ENCODE peak calls at places on chromosomes 5 and 9, in nine cellular contexts. D, F, P, V, M, S, H, Q and G are unnamed samples.

GRCh38 chr5:6274846-6275543 is 103.4 kb downstream of the MED10 start:
- DNase-seq in F (no peak), Q (no peak), V (no peak), D (no peak), M (peak; percentile 45), P (no peak), H (no peak), S (no peak), G (no peak)

GRCh38 chr9:35681341-35682002 is 7.7 kb downstream of the CA9 start:
- DNase-seq in M (no peak), D (no peak), V (no peak), P (no peak), F (peak; percentile 42), Q (no peak), H (no peak), S (peak; percentile 32), G (no peak)

GRCh38 chr9:6631207-6631512 is 14.4 kb downstream of the GLDC start:
- DNase-seq in H (no peak), Q (no peak), P (no peak), S (no peak), F (no peak), V (no peak), D (no peak), M (no peak), G (no peak)

GRCh38 chr9:31807574-31808256 is 576.7 kb upstream of the ACO1 start:
- DNase-seq in H (no peak), F (no peak), S (no peak), Q (peak; percentile 73), M (peak; percentile 19), D (no peak), V (no peak), P (no peak), G (no peak)

GRCh38 chr9:113963017-113963620 is 87.0 kb downstream of the ZNF618 start:
- DNase-seq in D (peak; percentile 67), V (no peak), H (no peak), P (peak; percentile 70), F (peak; percentile 81), S (peak; percentile 75), Q (peak; percentile 86), M (peak; percentile 62), G (no peak)

GRCh38 chr5:150946351-150946905 is 41.6 kb upstream of the ZNF300 start:
- DNase-seq in H (no peak), M (no peak), F (peak; percentile 94), Q (no peak), V (peak; percentile 75), S (peak; percentile 93), D (peak; percentile 91), P (peak; percentile 88), G (peak; percentile 56)

GRCh38 chr9:14838701-14839100 is 71.5 kb downstream of the FREM1 start:
- DNase-seq in M (no peak), V (no peak), Q (no peak), H (no peak), S (no peak), F (no peak), P (no peak), D (no peak), G (no peak)

GRCh38 chr5:152529456-152529855 is 124.4 kb upstream of the NMUR2 start:
- DNase-seq in F (no peak), Q (peak; percentile 79), D (no peak), V (no peak), M (no peak), S (no peak), P (no peak), H (no peak), G (no peak)

GRCh38 chr5:177275883-177276282 is 27.6 kb downstream of the RAB24 start:
- DNase-seq in Q (no peak), H (no peak), V (no peak), D (no peak), M (no peak), F (no peak), P (no peak), S (no peak), G (no peak)

GRCh38 chr5:68290260-68290674 is 74.7 kb downstream of the PIK3R1 start:
- DNase-seq in D (peak; percentile 56), P (peak; percentile 51), Q (no peak), V (no peak), S (peak; percentile 59), F (peak; percentile 52), M (no peak), H (no peak), G (no peak)

GRCh38 chr9:75087279-75087823 is 604 bp downstream of the NMRK1 start:
- DNase-seq in D (peak; percentile 49), F (peak; percentile 55), S (peak; percentile 63), M (peak; percentile 72), Q (peak; percentile 69), P (peak; percentile 74), H (no peak), V (no peak), G (no peak)

GRCh38 chr5:141691867-141692532 is 10.0 kb upstream of the ARAP3 start:
- DNase-seq in M (peak; percentile 81), Q (peak; percentile 84), P (peak; percentile 86), F (peak; percentile 81), V (peak; percentile 88), H (no peak), S (peak; percentile 79), D (peak; percentile 64), G (no peak)

GRCh38 chr9:117466111-117466510 is 51.3 kb upstream of the ASTN2 start:
- DNase-seq in H (no peak), P (no peak), S (no peak), M (no peak), D (no peak), V (no peak), F (no peak), Q (no peak), G (no peak)

GRCh38 chr5:31416547-31416946 is 115.3 kb downstream of the DROSHA start:
- DNase-seq in P (no peak), M (no peak), D (no peak), H (no peak), F (no peak), S (no peak), Q (no peak), V (no peak), G (no peak)

GRCh38 chr5:31412324-31412723 is 119.6 kb downstream of the DROSHA start:
- DNase-seq in M (no peak), P (no peak), F (peak; percentile 27), Q (no peak), H (no peak), D (peak; percentile 17), V (no peak), S (peak; percentile 31), G (no peak)

GRCh38 chr5:31413030-31413812 is 118.7 kb downstream of the DROSHA start:
- DNase-seq in H (no peak), M (no peak), S (no peak), V (no peak), Q (no peak), D (no peak), F (no peak), P (no peak), G (no peak)

GRCh38 chr5:31410089-31410488 is 121.8 kb downstream of the DROSHA start:
- DNase-seq in D (no peak), Q (no peak), M (no peak), H (no peak), S (no peak), P (no peak), F (no peak), V (no peak), G (no peak)

GRCh38 chr5:31415009-31415923 is 116.6 kb downstream of the DROSHA start:
- DNase-seq in P (no peak), M (no peak), S (peak; percentile 19), Q (no peak), D (no peak), F (no peak), V (no peak), H (no peak), G (no peak)
- TF ChIP-seq CTCF in P (no peak), M (no peak), S (no peak), Q (peak; percentile 4), D (no peak), F (no peak), V (no peak), H (no peak), G (no peak)

DNA sequence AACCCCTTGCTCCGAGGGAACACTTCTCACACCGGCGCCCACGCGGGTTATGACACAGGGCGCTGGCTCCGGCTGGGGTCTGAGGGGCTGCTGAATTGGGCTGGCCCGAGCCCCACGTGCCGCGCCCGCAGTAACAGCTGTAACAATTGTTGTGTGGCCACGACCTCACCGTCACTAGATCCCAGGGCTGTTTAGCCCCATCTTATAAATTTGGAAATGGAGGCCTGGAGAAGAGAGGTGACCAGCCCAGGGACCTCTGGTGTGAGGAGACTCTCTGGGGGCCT is 2.0 kb downstream of the EGFL7 start:
- DNase-seq in P (no peak), D (no peak), M (no peak), F (no peak), V (no peak), Q (peak; percentile 42), S (no peak), H (no peak), G (no peak)
- H3K4me3 ChIP-seq in P (no peak overlapping the region), D (no peak overlapping the region), M (no peak overlapping the region), F (no peak overlapping the region), V (peak overlapping the region; percentile 47), Q (peak overlapping the region; percentile 53), S (peak overlapping the region; percentile 56), H (no peak overlapping the region), G (no peak overlapping the region)

GRCh38 chr5:133487093-133487492 is 125.2 kb downstream of the FSTL4 start:
- DNase-seq in D (no peak), F (no peak), H (no peak), V (no peak), S (no peak), Q (no peak), P (no peak), M (no peak), G (no peak)

GRCh38 chr5:133485468-133485867 is 126.9 kb downstream of the FSTL4 start:
- DNase-seq in M (no peak), Q (no peak), S (no peak), P (no peak), V (no peak), H (no peak), F (no peak), D (no peak), G (no peak)

GRCh38 chr5:133489632-133490031 is 122.7 kb downstream of the FSTL4 start:
- DNase-seq in H (no peak), M (peak; percentile 59), D (no peak), S (no peak), Q (no peak), F (no peak), P (peak; percentile 5), V (no peak), G (no peak)
- TF ChIP-seq CTCF in H (no peak), M (peak; percentile 46), D (no peak), S (no peak), Q (peak; percentile 50), F (no peak), P (no peak), V (no peak), G (peak; percentile 24)

DNA sequence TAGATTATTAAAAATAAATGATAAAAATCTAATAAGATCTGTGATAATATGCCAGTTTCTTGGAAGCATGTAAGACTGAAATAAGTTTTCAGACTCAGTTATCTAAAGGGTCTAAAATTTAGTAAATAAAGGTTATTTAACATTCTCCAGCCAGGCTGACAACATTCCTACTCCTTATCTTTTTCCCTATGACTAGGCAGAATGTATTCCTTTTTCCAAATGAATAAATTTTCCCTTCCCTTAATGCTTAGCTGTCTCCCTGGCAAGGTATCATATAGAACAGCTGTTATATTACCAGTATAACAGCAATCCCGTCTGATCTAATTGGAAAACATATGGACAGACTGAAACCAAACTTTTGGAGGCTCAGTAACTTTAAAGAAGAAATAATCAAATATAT is 13.0 kb downstream of the MEGF9 start:
- DNase-seq in Q (no peak), M (no peak), V (no peak), D (no peak), S (no peak), H (no peak), P (no peak), F (no peak), G (no peak)
- H3K4me3 ChIP-seq in Q (no peak overlapping the region), M (no peak overlapping the region), V (no peak overlapping the region), D (no peak overlapping the region), S (no peak overlapping the region), H (no peak overlapping the region), P (no peak overlapping the region), F (no peak overlapping the region), G (no peak overlapping the region)